ENCODE peak calls at places on chromosome 1, in six cellular contexts. O is C1 segment of cervical spinal cord; U is brain microvascular endothelial cell; W is ACHN; P is CD8-positive, alpha-beta memory T cell; L is M059J. M is an unnamed sample.
A peak's percentile ranks its signal among the peaks of the same experiment; 100 is the strongest.

GRCh38 chr1:157403608-157404007 is 148.7 kb downstream of the FCRL5 start:
- DNase-seq in O (no peak), U (no peak), W (no peak), P (no peak), L (no peak), M (no peak)

GRCh38 chr1:101108123-101108522 is 82.5 kb upstream of the DPH5 start:
- DNase-seq in O (no peak), U (no peak), W (no peak), P (no peak), L (peak; percentile 35), M (no peak)

GRCh38 chr1:209720326-209720725 is 15.7 kb downstream of the HSD11B1 start:
- DNase-seq in O (no peak), U (no peak), W (no peak), P (no peak), L (peak; percentile 48), M (no peak)

GRCh38 chr1:227816750-227817446 is 1.4 kb downstream of the PRSS38 start:
- DNase-seq in O (no peak), U (no peak), W (no peak), P (peak; percentile 42), L (no peak), M (no peak)

GRCh38 chr1:206651958-206652890 is 16.9 kb downstream of the DYRK3 start:
- DNase-seq in O (no peak), U (no peak), W (peak; percentile 12), P (no peak), L (peak; percentile 55), M (no peak)

GRCh38 chr1:39450956-39451601 is 40.4 kb upstream of the BMP8A start:
- DNase-seq in O (no peak), U (peak; percentile 29), W (no peak), P (no peak), L (peak; percentile 76), M (no peak)

GRCh38 chr1:164064501-164064900 is 494.5 kb upstream of the PBX1 start:
- DNase-seq in O (no peak), U (no peak), W (no peak), P (no peak), L (no peak), M (no peak)

GRCh38 chr1:24745711-24746582 is 700 bp downstream of the CLIC4 start:
- DNase-seq in O (no peak), U (no peak), W (peak; percentile 66), P (no peak), L (peak; percentile 74), M (peak; percentile 39)

GRCh38 chr1:33974147-33974546 is 110.3 kb downstream of the HMGB4 start:
- DNase-seq in O (no peak), U (no peak), W (no peak), P (no peak), L (no peak), M (no peak)